ENCODE peak calls at places on chromosomes 3 and 15, in seven cellular contexts. A is tibial artery; P is activated CD8-positive, alpha-beta memory T cell treated with anti-CD3 and anti-CD28 coated beads for 4 hours; Q is ovary; D is CD8-positive, alpha-beta memory T cell; I is GM04504; V is left colon. H is an unnamed sample.

GRCh38 chr3:171092467-171092911 is 66.0 kb upstream of the SLC2A2 start:
- DNase-seq in A (no peak), V (no peak), I (no peak), Q (no peak), D (no peak), P (no peak), H (no peak)

GRCh38 chr3:107208100-107208499 is 169.1 kb upstream of the CCDC54 start:
- DNase-seq in P (no peak), D (no peak), Q (peak), V (no peak), A (peak), I (peak), H (peak)

GRCh38 chr3:61155701-61156292 is 95.5 kb downstream of the FHIT start:
- DNase-seq in A (no peak), I (no peak), P (no peak), Q (no peak), V (no peak), D (no peak), H (no peak)

GRCh38 chr3:14467723-14468620 is 65.6 kb downstream of the SLC6A6 start:
- DNase-seq in P (no peak), I (no peak), V (no peak), D (peak), Q (peak), A (no peak), H (peak)

GRCh38 chr3:112635674-112636073 is 5.3 kb downstream of the CCDC80 start:
- DNase-seq in Q (peak), P (no peak), A (peak), I (peak), D (no peak), V (peak), H (peak)

GRCh38 chr3:170132335-170132734 is 49.2 kb downstream of the PHC3 start:
- DNase-seq in I (no peak), A (no peak), V (no peak), P (no peak), D (no peak), Q (no peak), H (no peak)

GRCh38 chr3:105238367-105238766 is 128.3 kb upstream of the ALCAM start:
- DNase-seq in P (no peak), V (no peak), A (no peak), I (no peak), D (no peak), Q (no peak), H (no peak)

GRCh38 chr3:193594946-193595689 is 2.1 kb downstream of the OPA1 start:
- DNase-seq in P (no peak), V (no peak), A (no peak), D (no peak), Q (no peak), I (no peak), H (peak)

GRCh38 chr3:168707900-168708299 is 612.2 kb upstream of the GOLIM4 start:
- DNase-seq in A (no peak), I (no peak), P (no peak), D (no peak), V (no peak), Q (no peak), H (no peak)

GRCh38 chr3:16511561-16512434 is 1.7 kb downstream of the RFTN1 start:
- DNase-seq in V (peak), A (peak), P (peak), D (peak), I (peak), Q (peak), H (peak)

GRCh38 chr3:158727499-158728377 is 4.5 kb downstream of the RARRES1 start:
- DNase-seq in V (peak), D (no peak), I (peak), Q (peak), P (no peak), A (peak), H (peak)

GRCh38 chr3:71784914-71785593 is at the start of gene PROK2:
- DNase-seq in P (no peak), I (no peak), D (peak), A (no peak), Q (no peak), V (no peak), H (no peak)

GRCh38 chr3:23129817-23130216 is 73.3 kb upstream of the UBE2E2 start:
- DNase-seq in A (no peak), P (no peak), V (no peak), D (no peak), I (peak), Q (no peak), H (peak)

GRCh38 chr3:115615001-115615447 is 8.3 kb upstream of the GAP43 start:
- DNase-seq in I (no peak), D (no peak), P (no peak), V (no peak), A (no peak), Q (no peak), H (peak)

GRCh38 chr3:159870723-159871122 is 117.9 kb upstream of the IL12A start:
- DNase-seq in P (no peak), D (no peak), V (no peak), Q (no peak), A (no peak), I (no peak), H (no peak)

GRCh38 chr3:110902453-110903085 is 169.0 kb upstream of the NECTIN3 start:
- DNase-seq in V (no peak), A (no peak), P (no peak), D (no peak), I (no peak), Q (no peak), H (no peak)

GRCh38 chr3:46360904-46361303 is 7.0 kb downstream of the CCR2 start:
- DNase-seq in V (no peak), I (no peak), P (no peak), Q (no peak), D (peak), A (no peak), H (peak)

GRCh38 chr15:24898715-24899278 is 56.0 kb upstream of the SNRPN start:
- DNase-seq in A (no peak), D (no peak), P (no peak), V (no peak), I (no peak), Q (no peak), H (no peak)

GRCh38 chr15:54640874-54641273 is 555.9 kb downstream of the RSL24D1 start:
- DNase-seq in Q (no peak), D (no peak), V (no peak), I (no peak), A (no peak), P (no peak), H (no peak)

GRCh38 chr3:55549172-55549571 is 62.1 kb upstream of the WNT5A start:
- DNase-seq in I (peak), V (no peak), Q (no peak), P (no peak), A (no peak), D (no peak), H (no peak)

GRCh38 chr3:20185364-20185732 is 658 bp downstream of the SGO1 start:
- DNase-seq in P (no peak), I (peak), Q (no peak), V (peak), A (no peak), D (peak), H (peak)

H was measured in kidney tubule cell.